ENCODE peak calls at places on chromosome 18, in five cellular contexts. D is NCI-H1092 treated with DMSO at 0.1 percent for 48 hours, R is cardiac septum, W is NCI-H345, K is HTR-8/SVneo. X is an unnamed sample.

GRCh38 chr18:51168031-51168742 is 29.3 kb downstream of the MEX3C start:
- DNase-seq in D (no peak), W (no peak), R (no peak), K (no peak), X (no peak)

GRCh38 chr18:23772327-23772920 is 83.2 kb downstream of the LAMA3 start:
- DNase-seq in R (no peak), D (no peak), K (no peak), W (no peak), X (no peak)

GRCh38 chr18:60075477-60075876 is 175.7 kb downstream of the PMAIP1 start:
- DNase-seq in R (no peak), W (no peak), D (no peak), K (no peak), X (no peak)

GRCh38 chr18:76348267-76349066 is 146.6 kb downstream of the ZNF516 start:
- DNase-seq in D (peak; percentile 89), K (no peak), W (peak; percentile 77), R (peak; percentile 68), X (no peak)

GRCh38 chr18:57922885-57923284 is 119.8 kb upstream of the ATP8B1 start:
- DNase-seq in R (no peak), D (no peak), K (no peak), W (no peak), X (no peak)

GRCh38 chr18:38940863-38941531 is 1375.4 kb upstream of the CELF4 start:
- DNase-seq in W (no peak), R (no peak), D (no peak), K (peak; percentile 11), X (peak; percentile 16)

GRCh38 chr18:23331091-23331920 is 121.8 kb upstream of the RIOK3 start:
- DNase-seq in D (no peak), W (no peak), R (no peak), K (no peak), X (no peak)

GRCh38 chr18:45611943-45612342 is 3.3 kb upstream of the SLC14A2 start:
- DNase-seq in W (no peak), K (no peak), D (no peak), R (no peak), X (no peak)

GRCh38 chr18:47250415-47251046 is 929 bp downstream of the SKOR2 start:
- DNase-seq in W (no peak), R (no peak), D (no peak), K (no peak), X (no peak)

GRCh38 chr18:3217930-3218647 is 1.7 kb downstream of the MYOM1 start:
- DNase-seq in R (no peak), D (no peak), K (peak; percentile 5), W (no peak), X (no peak)

GRCh38 chr18:13288509-13289138 is 70.1 kb downstream of the LDLRAD4 start:
- DNase-seq in K (no peak), W (no peak), D (no peak), R (no peak), X (no peak)

GRCh38 chr18:74517236-74517630 is 17.1 kb upstream of the CNDP1 start:
- DNase-seq in D (no peak), W (no peak), K (no peak), R (peak; percentile 51), X (no peak)

GRCh38 chr18:8196238-8196637 is 413.0 kb upstream of the RAB12 start:
- DNase-seq in K (no peak), R (no peak), W (no peak), D (no peak), X (no peak)

GRCh38 chr18:53790817-53791216 is 433.7 kb downstream of the MBD2 start:
- DNase-seq in K (no peak), R (no peak), D (no peak), W (no peak), X (no peak)

GRCh38 chr18:76448262-76449109 is 46.6 kb downstream of the ZNF516 start:
- DNase-seq in R (no peak), K (no peak), D (no peak), W (no peak), X (no peak)

GRCh38 chr18:79781331-79781941 is 16.3 kb upstream of the KCNG2 start:
- DNase-seq in D (no peak), R (peak; percentile 69), W (no peak), K (no peak), X (no peak)

GRCh38 chr18:55794288-55795052 is 206.5 kb upstream of the TCF4 start:
- DNase-seq in W (no peak), R (no peak), K (no peak), D (no peak), X (no peak)

X was measured in dermis microvascular lymphatic vessel endothelial cell.